ENCODE peak calls at places on chromosomes 7 and 10, in seven cellular contexts. U is mesendoderm, M is H9, I is IMR-90, W is trophoblast cell, Y is mesenchymal stem cell, X is H1. F is an unnamed sample.
A peak's percentile ranks its signal among the peaks of the same experiment; 100 is the strongest.

GRCh38 chr7:110170762-110171161 is 920.2 kb upstream of the LRRN3 start:
- DNase-seq in X (no peak), U (peak; percentile 37), W (no peak), Y (peak; percentile 37), I (peak; percentile 36), M (no peak), F (no peak)

GRCh38 chr10:110864662-110865140 is 7.0 kb upstream of the PDCD4 start:
- DNase-seq in W (no peak), I (no peak), U (no peak), Y (peak; percentile 49), M (no peak), X (no peak), F (no peak)

GRCh38 chr7:151866028-151866427 is 10.9 kb downstream of the PRKAG2 start:
- DNase-seq in Y (no peak), M (no peak), X (no peak), I (no peak), U (no peak), W (no peak), F (no peak)

GRCh38 chr10:14384915-14385314 is 54.2 kb upstream of the FRMD4A start:
- DNase-seq in Y (no peak), W (no peak), M (no peak), X (no peak), U (no peak), I (no peak), F (no peak)

GRCh38 chr10:96642973-96643372 is 56.2 kb upstream of the TM9SF3 start:
- DNase-seq in U (peak; percentile 52), I (peak; percentile 31), W (peak; percentile 87), Y (no peak), X (peak; percentile 13), M (peak; percentile 67), F (peak; percentile 29)

GRCh38 chr10:112756118-112756512 is 193.9 kb upstream of the TCF7L2 start:
- DNase-seq in X (no peak), W (no peak), I (no peak), U (no peak), Y (no peak), M (no peak), F (no peak)

GRCh38 chr7:70855373-70855772 is 276.6 kb upstream of the GALNT17 start:
- DNase-seq in W (no peak), I (no peak), U (no peak), Y (no peak), X (no peak), M (peak; percentile 50), F (no peak)

GRCh38 chr7:18684899-18685298 is 189.3 kb downstream of the HDAC9 start:
- DNase-seq in X (no peak), W (no peak), I (no peak), U (no peak), Y (peak; percentile 33), M (no peak), F (no peak)

GRCh38 chr7:22561895-22562593 is 62.1 kb upstream of the STEAP1B start:
- DNase-seq in M (no peak), U (peak; percentile 71), W (no peak), I (peak; percentile 55), X (no peak), Y (peak; percentile 46), F (no peak)

GRCh38 chr10:74932648-74933047 is 106.2 kb downstream of the KAT6B start:
- DNase-seq in U (no peak), X (no peak), W (no peak), I (no peak), Y (no peak), M (no peak), F (no peak)

GRCh38 chr10:103657061-103657591 is 163.6 kb downstream of the NEURL1 start:
- DNase-seq in I (no peak), X (no peak), Y (no peak), M (no peak), U (no peak), W (no peak), F (no peak)

GRCh38 chr7:94687810-94688209 is 31.9 kb upstream of the SGCE start:
- DNase-seq in X (no peak), M (no peak), U (peak; percentile 19), Y (peak; percentile 55), I (peak; percentile 39), W (peak; percentile 49), F (no peak)

GRCh38 chr10:68154211-68154497 is 44.9 kb downstream of the MYPN start:
- DNase-seq in W (no peak), M (peak; percentile 36), X (no peak), Y (no peak), I (peak; percentile 85), U (peak; percentile 70), F (no peak)

GRCh38 chr7:15167912-15168311 is 265.4 kb upstream of the DGKB start:
- DNase-seq in Y (no peak), I (no peak), M (no peak), U (no peak), W (no peak), X (no peak), F (no peak)

GRCh38 chr10:21134645-21135395 is 237.7 kb upstream of the NEBL start:
- DNase-seq in I (no peak), Y (no peak), M (no peak), U (no peak), X (no peak), W (no peak), F (no peak)

GRCh38 chr10:28616514-28616913 is 60.8 kb upstream of the BAMBI start:
- DNase-seq in M (no peak), W (no peak), Y (no peak), X (no peak), I (no peak), U (no peak), F (no peak)

GRCh38 chr7:2005746-2006145 is 227.0 kb downstream of the MAD1L1 start:
- DNase-seq in Y (no peak), I (no peak), M (peak; percentile 21), X (no peak), W (no peak), U (no peak), F (no peak)

GRCh38 chr7:2008101-2008935 is 224.4 kb downstream of the MAD1L1 start:
- DNase-seq in M (peak; percentile 24), Y (no peak), U (no peak), W (no peak), X (no peak), I (no peak), F (no peak)

GRCh38 chr7:2006231-2006771 is 226.4 kb downstream of the MAD1L1 start:
- DNase-seq in I (no peak), M (peak; percentile 20), W (no peak), Y (no peak), X (no peak), U (no peak), F (no peak)

GRCh38 chr7:2007526-2007925 is 225.2 kb downstream of the MAD1L1 start:
- DNase-seq in Y (no peak), I (no peak), M (no peak), U (no peak), W (no peak), X (no peak), F (no peak)

DNA sequence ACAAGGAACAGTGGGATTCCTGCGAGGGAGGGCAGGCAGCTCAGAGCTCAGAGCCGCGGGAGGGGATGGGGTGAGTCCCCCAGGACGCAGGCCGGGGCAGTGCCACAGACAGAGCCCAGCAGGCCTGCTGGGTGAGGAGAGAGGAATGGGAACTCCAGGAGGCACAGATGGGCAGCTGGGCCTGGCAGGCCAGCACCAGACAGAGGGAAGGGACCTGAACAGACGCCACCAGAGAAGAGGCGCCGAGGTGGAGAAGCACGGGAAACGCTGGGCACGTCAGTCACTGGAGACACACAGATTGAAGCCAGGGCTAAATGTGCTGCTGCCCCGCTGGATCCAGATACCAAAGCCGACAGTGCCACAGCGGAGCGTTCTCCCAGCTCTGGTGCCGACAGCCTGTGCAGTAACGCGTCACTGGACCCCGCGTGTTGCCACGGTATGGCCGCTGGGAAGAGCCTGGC is 225.8 kb downstream of the MAD1L1 start:
- DNase-seq in I (no peak), W (no peak), U (no peak), X (no peak), M (peak; percentile 22), Y (no peak), F (no peak)
- H2BK120ac ChIP-seq in I (no peak overlapping the region), W (no peak overlapping the region), U (no peak overlapping the region), X (no peak overlapping the region), M (no peak overlapping the region), Y (no peak overlapping the region), F (no peak overlapping the region)

GRCh38 chr10:127370601-127371000 is 174.2 kb upstream of the INSYN2A start:
- DNase-seq in U (no peak), Y (no peak), M (no peak), I (no peak), X (no peak), W (no peak), F (no peak)
- H2BK120ac ChIP-seq in U (no peak overlapping the region), Y (no peak overlapping the region), M (no peak overlapping the region), I (no peak overlapping the region), X (no peak overlapping the region), W (no peak overlapping the region), F (no peak overlapping the region)

GRCh38 chr10:78491812-78492211 is 458.1 kb downstream of the RPS24 start:
- DNase-seq in X (no peak), Y (no peak), W (no peak), M (no peak), U (no peak), I (peak; percentile 18), F (no peak)
- H2BK120ac ChIP-seq in X (no peak overlapping the region), Y (no peak overlapping the region), W (no peak overlapping the region), M (no peak overlapping the region), U (no peak overlapping the region), I (no peak overlapping the region), F (no peak overlapping the region)

GRCh38 chr7:158327012-158327411 is 260.6 kb downstream of the PTPRN2 start:
- DNase-seq in I (no peak), Y (no peak), U (no peak), W (no peak), M (no peak), X (no peak), F (no peak)

GRCh38 chr7:158323741-158324396 is 263.8 kb downstream of the PTPRN2 start:
- DNase-seq in W (no peak), X (no peak), I (no peak), M (peak; percentile 17), U (no peak), Y (no peak), F (no peak)

GRCh38 chr7:158324397-158325360 is 262.9 kb downstream of the PTPRN2 start:
- DNase-seq in W (no peak), X (no peak), M (peak; percentile 20), I (no peak), Y (no peak), U (no peak), F (no peak)

GRCh38 chr7:158327571-158328180 is 259.9 kb downstream of the PTPRN2 start:
- DNase-seq in W (no peak), Y (no peak), M (peak; percentile 32), I (no peak), U (no peak), X (no peak), F (no peak)

GRCh38 chr7:158325530-158326381 is 261.9 kb downstream of the PTPRN2 start:
- DNase-seq in M (peak; percentile 98), W (no peak), X (peak; percentile 94), I (no peak), Y (no peak), U (peak; percentile 98), F (peak; percentile 92)
- H2BK120ac ChIP-seq in M (no peak overlapping the region), W (no peak overlapping the region), X (peak overlapping the region; percentile 90), I (no peak overlapping the region), Y (no peak overlapping the region), U (no peak overlapping the region), F (no peak overlapping the region)

GRCh38 chr7:97620495-97620894 is 111.4 kb upstream of the TAC1 start:
- DNase-seq in Y (no peak), U (no peak), M (no peak), W (no peak), I (no peak), X (no peak), F (no peak)
- H2BK120ac ChIP-seq in Y (no peak overlapping the region), U (no peak overlapping the region), M (no peak overlapping the region), W (no peak overlapping the region), I (no peak overlapping the region), X (no peak overlapping the region), F (no peak overlapping the region)

GRCh38 chr7:139683137-139683871 is 94.5 kb downstream of the HIPK2 start:
- DNase-seq in W (no peak), U (peak; percentile 87), M (no peak), I (peak; percentile 61), X (no peak), Y (peak; percentile 78), F (no peak)
- H2BK120ac ChIP-seq in W (no peak overlapping the region), U (no peak overlapping the region), M (no peak overlapping the region), I (peak overlapping the region; percentile 98), X (no peak overlapping the region), Y (peak overlapping the region; percentile 90), F (no peak overlapping the region)